ENCODE peak calls at places on chromosome 13, in four cellular contexts. C is stomach, L is heart right ventricle, D is left ventricle myocardium inferior. R is an unnamed sample. For H3K4me1, the result is how much of the 10 kb centered on the place peaks cover.

GRCh38 chr13:22486490-22486889 is 694.3 kb upstream of the SGCG start:
- DNase-seq in D (no peak), L (no peak), C (no peak), R (no peak)

GRCh38 chr13:20349564-20350379 is 117.7 kb upstream of the GJB6 start:
- DNase-seq in L (no peak), D (no peak), C (no peak), R (no peak)

GRCh38 chr13:25171170-25171516 is 945 bp downstream of the AMER2 start:
- DNase-seq in D (no peak), C (no peak), L (no peak), R (no peak)

GRCh38 chr13:110346661-110347067 is 39.6 kb downstream of the COL4A2 start:
- DNase-seq in D (no peak), L (no peak), C (no peak), R (no peak)

GRCh38 chr13:50074843-50075242 is 59.6 kb downstream of the KCNRG start:
- DNase-seq in D (no peak), L (no peak), C (no peak), R (no peak)

GRCh38 chr13:73657821-73658540 is 476.2 kb downstream of the KLF12 start:
- DNase-seq in L (peak), C (no peak), D (peak), R (no peak)

GRCh38 chr13:100301418-100301817 is 212.5 kb downstream of the PCCA start:
- DNase-seq in D (no peak), C (no peak), L (no peak), R (no peak)

GRCh38 chr13:29897102-29897501 is 46.7 kb upstream of the UBL3 start:
- DNase-seq in L (no peak), C (no peak), D (no peak), R (no peak)

GRCh38 chr13:113975416-113975815 is 1.5 kb upstream of the C13orf46 start:
- DNase-seq in D (no peak), L (no peak), C (no peak), R (peak)

GRCh38 chr13:104586010-104586746 is 1520.0 kb upstream of the SLC10A2 start:
- DNase-seq in D (no peak), C (no peak), L (no peak), R (no peak)

GRCh38 chr13:105908581-105908980 is 626.9 kb downstream of the EFNB2 start:
- DNase-seq in C (no peak), D (no peak), L (no peak), R (no peak)

DNA sequence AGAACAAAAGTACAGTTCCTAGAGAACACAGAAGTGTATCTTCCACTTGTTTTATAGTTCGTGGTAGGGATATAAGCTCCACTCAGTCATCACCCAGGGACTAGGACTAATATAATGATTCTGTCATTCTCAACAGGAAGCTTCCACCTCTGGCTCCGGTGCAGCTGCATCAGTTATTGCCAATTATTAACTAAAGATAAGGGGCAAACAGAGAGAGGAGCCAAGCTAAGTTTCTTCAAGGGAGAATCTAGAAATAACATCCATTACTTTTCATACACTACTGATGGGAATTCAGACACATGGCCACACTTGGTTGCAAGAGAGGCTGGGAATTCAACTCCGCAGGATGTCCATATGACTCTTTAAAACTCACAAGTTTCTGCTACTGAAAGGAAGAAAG is 917.9 kb downstream of the OLFM4 start:
- DNase-seq in L (no peak), D (no peak), C (no peak), R (no peak)
- H3K4me1 ChIP-seq in L (under half), D (under half), C (under half), R (under half)

DNA sequence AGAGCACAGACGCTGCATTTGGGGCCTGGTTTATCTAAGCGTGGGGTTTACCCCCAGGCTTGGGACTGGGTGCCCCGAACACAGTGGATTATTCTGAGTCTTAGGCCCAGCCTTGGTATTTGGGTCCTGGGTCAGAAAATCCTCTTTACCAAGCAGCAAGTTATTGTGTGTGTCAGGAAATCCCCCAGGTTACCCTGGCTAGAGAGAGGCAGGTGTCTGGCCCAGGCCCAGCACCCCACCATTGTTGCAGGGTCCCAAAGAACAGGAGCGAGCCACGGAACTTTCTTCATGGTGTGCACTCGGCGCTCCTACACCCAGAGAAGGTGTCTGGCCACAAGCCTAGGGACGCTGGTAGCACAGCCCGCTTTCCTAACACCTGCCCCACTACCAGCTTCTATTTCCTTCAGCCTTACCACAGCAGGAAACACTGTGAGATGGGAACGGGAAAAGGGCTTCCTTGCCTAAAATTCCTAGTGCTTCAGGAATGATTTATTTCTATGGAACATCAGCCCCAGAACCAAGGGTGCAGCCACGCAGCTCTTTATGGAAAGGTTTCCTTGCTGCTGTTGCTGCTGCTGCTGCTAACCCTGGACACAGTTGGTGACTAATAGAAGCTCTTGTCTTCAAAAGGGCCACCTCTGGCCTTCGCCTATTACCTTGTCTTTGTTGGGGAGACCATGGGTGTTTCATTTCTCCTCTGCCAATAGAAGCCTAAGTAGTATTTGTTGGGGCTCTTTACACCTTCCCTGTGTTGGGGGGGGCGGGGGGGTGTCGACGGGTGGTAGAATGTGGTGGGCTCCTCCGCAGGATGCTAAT is 7.5 kb upstream of the CDX2 start:
- DNase-seq in L (no peak), D (no peak), C (peak), R (no peak)
- H3K4me3 ChIP-seq in L (no peak), D (no peak), C (no peak), R (no peak)

GRCh38 chr13:102944821-102945220 is 99.0 kb downstream of the ERCC5 start:
- DNase-seq in D (no peak), L (no peak), C (no peak), R (no peak)

GRCh38 chr13:102945324-102945815 is 99.5 kb downstream of the ERCC5 start:
- DNase-seq in L (no peak), D (no peak), C (no peak), R (no peak)

GRCh38 chr13:102935896-102936321 is 90.1 kb downstream of the ERCC5 start:
- DNase-seq in L (no peak), D (no peak), C (no peak), R (no peak)

GRCh38 chr13:102940770-102941169 is 94.9 kb downstream of the ERCC5 start:
- DNase-seq in D (no peak), C (no peak), L (no peak), R (no peak)

GRCh38 chr13:102940143-102940542 is 94.3 kb downstream of the ERCC5 start:
- DNase-seq in L (no peak), D (no peak), C (no peak), R (no peak)
- TF ChIP-seq CTCF in L (no peak), D (no peak), C (no peak), R (no peak)

DNA sequence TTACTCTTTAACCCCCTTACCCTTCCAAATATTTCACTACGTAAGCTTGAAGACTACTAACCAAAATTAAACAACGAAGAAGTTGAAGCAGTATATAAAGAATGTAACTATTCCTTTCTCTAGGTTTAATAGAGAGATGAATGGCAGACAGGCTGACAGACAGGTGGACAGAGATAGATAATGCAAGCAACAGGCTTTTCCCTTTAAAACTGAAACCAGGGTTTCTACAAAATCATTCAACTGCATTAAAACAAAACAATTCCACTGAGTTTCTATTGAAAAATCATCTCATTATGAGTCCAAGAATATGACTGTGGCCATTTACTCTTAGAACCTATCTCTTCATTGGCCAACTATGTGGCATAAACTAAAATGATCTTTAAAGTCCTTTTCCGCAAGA is 15.2 kb downstream of the LNX2 start:
- DNase-seq in D (no peak), L (no peak), C (no peak), R (no peak)
- H3K4me1 ChIP-seq in D (half or more), L (under half), C (under half), R (under half)